ENCODE peak calls at places on chromosome 15, in five cellular contexts. One of them, this sample, is unnamed.
A peak's percentile ranks its signal among the peaks of the same experiment; 100 is the strongest.

GRCh38 chr15:63338170-63338569 is 43.5 kb downstream of the CA12 start:
- DNase-seq in K562: no peak
- DNase-seq in IMR-90: peak; percentile 79
- DNase-seq in ovary: no peak
- DNase-seq in testis: no peak
- DNase-seq in this sample: no peak

GRCh38 chr15:98683821-98684220 is 35.5 kb downstream of the IGF1R start:
- DNase-seq in K562: no peak
- DNase-seq in IMR-90: no peak
- DNase-seq in ovary: no peak
- DNase-seq in testis: no peak
- DNase-seq in this sample: no peak

GRCh38 chr15:69719527-69719926 is 266.9 kb downstream of the RPLP1 start:
- DNase-seq in K562: no peak
- DNase-seq in IMR-90: no peak
- DNase-seq in ovary: no peak
- DNase-seq in testis: peak; percentile 48
- DNase-seq in this sample: peak; percentile 76

GRCh38 chr15:39124155-39124924 is 456.5 kb upstream of the THBS1 start:
- DNase-seq in K562: no peak
- DNase-seq in IMR-90: peak; percentile 78
- DNase-seq in ovary: no peak
- DNase-seq in testis: peak; percentile 17
- DNase-seq in this sample: peak; percentile 82

GRCh38 chr15:57472861-57473260 is 96.6 kb downstream of the CGNL1 start:
- DNase-seq in K562: no peak
- DNase-seq in IMR-90: peak; percentile 21
- DNase-seq in ovary: no peak
- DNase-seq in testis: no peak
- DNase-seq in this sample: no peak

GRCh38 chr15:79923068-79923514 is 26.3 kb upstream of the MTHFS start:
- DNase-seq in K562: peak; percentile 85
- DNase-seq in IMR-90: peak; percentile 39
- DNase-seq in ovary: peak; percentile 47
- DNase-seq in testis: peak; percentile 72
- DNase-seq in this sample: peak; percentile 84

GRCh38 chr15:90266485-90266884 is 1.0 kb downstream of the NGRN start:
- DNase-seq in K562: no peak
- DNase-seq in IMR-90: peak; percentile 20
- DNase-seq in ovary: no peak
- DNase-seq in testis: no peak
- DNase-seq in this sample: no peak

GRCh38 chr15:36591534-36592411 is 12.3 kb downstream of the CDIN1 start:
- DNase-seq in K562: no peak
- DNase-seq in IMR-90: no peak
- DNase-seq in ovary: no peak
- DNase-seq in testis: no peak
- DNase-seq in this sample: no peak

GRCh38 chr15:98599911-98600685 is 48.2 kb upstream of the IGF1R start:
- DNase-seq in K562: no peak
- DNase-seq in IMR-90: peak; percentile 71
- DNase-seq in ovary: peak; percentile 60
- DNase-seq in testis: peak; percentile 50
- DNase-seq in this sample: peak; percentile 52

GRCh38 chr15:38514601-38515000 is 50.0 kb downstream of the RASGRP1 start:
- DNase-seq in K562: no peak
- DNase-seq in IMR-90: no peak
- DNase-seq in ovary: no peak
- DNase-seq in testis: no peak
- DNase-seq in this sample: no peak

GRCh38 chr15:51812598-51812997 is 16.9 kb upstream of the TMOD3 start:
- DNase-seq in K562: no peak
- DNase-seq in IMR-90: no peak
- DNase-seq in ovary: no peak
- DNase-seq in testis: no peak
- DNase-seq in this sample: no peak

GRCh38 chr15:78392430-78392829 is 45.6 kb upstream of the IREB2 start:
- DNase-seq in K562: no peak
- DNase-seq in IMR-90: no peak
- DNase-seq in ovary: no peak
- DNase-seq in testis: no peak
- DNase-seq in this sample: no peak

GRCh38 chr15:99454941-99455795 is 110.6 kb upstream of the MEF2A start:
- DNase-seq in K562: peak; percentile 40
- DNase-seq in IMR-90: peak; percentile 98
- DNase-seq in ovary: peak; percentile 89
- DNase-seq in testis: peak; percentile 87
- DNase-seq in this sample: peak; percentile 17

GRCh38 chr15:99100245-99101173 is 4.4 kb upstream of the SYNM start:
- DNase-seq in K562: peak; percentile 69
- DNase-seq in IMR-90: peak; percentile 63
- DNase-seq in ovary: peak; percentile 76
- DNase-seq in testis: peak; percentile 89
- DNase-seq in this sample: peak; percentile 77

GRCh38 chr15:52295421-52295991 is at the start of gene MYO5C:
- DNase-seq in K562: no peak
- DNase-seq in IMR-90: no peak
- DNase-seq in ovary: no peak
- DNase-seq in testis: peak; percentile 85
- DNase-seq in this sample: peak; percentile 90

GRCh38 chr15:31498756-31499155 is 172.1 kb downstream of the KLF13 start:
- DNase-seq in K562: no peak
- DNase-seq in IMR-90: no peak
- DNase-seq in ovary: no peak
- DNase-seq in testis: no peak
- DNase-seq in this sample: no peak

GRCh38 chr15:82572311-82572710 is 32.1 kb upstream of the RPS17 start:
- DNase-seq in K562: no peak
- DNase-seq in IMR-90: peak; percentile 8
- DNase-seq in ovary: peak; percentile 11
- DNase-seq in testis: no peak
- DNase-seq in this sample: no peak

GRCh38 chr15:73237910-73238309 is 130.8 kb downstream of the HCN4 start:
- DNase-seq in K562: no peak
- DNase-seq in IMR-90: no peak
- DNase-seq in ovary: no peak
- DNase-seq in testis: no peak
- DNase-seq in this sample: no peak

GRCh38 chr15:33089878-33090757 is 104.4 kb downstream of the FMN1 start:
- DNase-seq in K562: no peak
- DNase-seq in IMR-90: peak; percentile 94
- DNase-seq in ovary: no peak
- DNase-seq in testis: no peak
- DNase-seq in this sample: no peak

GRCh38 chr15:92651877-92652575 is 3.5 kb downstream of the FAM174B start:
- DNase-seq in K562: no peak
- DNase-seq in IMR-90: no peak
- DNase-seq in ovary: peak; percentile 7
- DNase-seq in testis: no peak
- DNase-seq in this sample: no peak
- TF ChIP-seq POLR2A in K562: no peak
- TF ChIP-seq POLR2A in IMR-90: no peak
- TF ChIP-seq POLR2A in ovary: no peak
- TF ChIP-seq POLR2A in testis: no peak
- TF ChIP-seq POLR2A in this sample: no peak

DNA sequence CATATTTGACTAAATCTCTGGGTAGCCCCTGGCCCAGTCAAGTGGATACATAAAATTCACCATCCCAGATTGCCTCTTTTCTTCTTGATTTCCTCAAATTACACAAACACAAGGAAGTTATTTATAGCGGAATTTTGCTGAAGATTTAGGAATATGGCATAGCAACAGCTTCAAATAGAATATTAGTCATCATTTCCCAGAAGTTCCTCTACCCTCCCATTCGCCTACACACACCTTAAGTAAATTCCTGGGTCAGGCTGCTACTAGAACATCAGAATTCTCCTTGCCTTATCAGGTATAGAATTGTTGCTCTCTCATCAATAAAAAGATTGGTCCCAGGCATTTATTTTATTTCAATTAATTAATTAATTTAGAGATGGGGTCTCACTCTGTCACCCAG is 31.6 kb downstream of the MESD start:
- DNase-seq in K562: no peak
- DNase-seq in IMR-90: peak; percentile 30
- DNase-seq in ovary: no peak
- DNase-seq in testis: no peak
- DNase-seq in this sample: no peak
- H3K4me1 ChIP-seq in K562: peaks cover 17% of the 10 kb centered on the region
- H3K4me1 ChIP-seq in IMR-90: peaks cover 5% of the 10 kb centered on the region
- H3K4me1 ChIP-seq in ovary: peaks cover 6% of the 10 kb centered on the region
- H3K4me1 ChIP-seq in testis: no peaks in the 10 kb centered on the region
- H3K4me1 ChIP-seq in this sample: no peaks in the 10 kb centered on the region

DNA sequence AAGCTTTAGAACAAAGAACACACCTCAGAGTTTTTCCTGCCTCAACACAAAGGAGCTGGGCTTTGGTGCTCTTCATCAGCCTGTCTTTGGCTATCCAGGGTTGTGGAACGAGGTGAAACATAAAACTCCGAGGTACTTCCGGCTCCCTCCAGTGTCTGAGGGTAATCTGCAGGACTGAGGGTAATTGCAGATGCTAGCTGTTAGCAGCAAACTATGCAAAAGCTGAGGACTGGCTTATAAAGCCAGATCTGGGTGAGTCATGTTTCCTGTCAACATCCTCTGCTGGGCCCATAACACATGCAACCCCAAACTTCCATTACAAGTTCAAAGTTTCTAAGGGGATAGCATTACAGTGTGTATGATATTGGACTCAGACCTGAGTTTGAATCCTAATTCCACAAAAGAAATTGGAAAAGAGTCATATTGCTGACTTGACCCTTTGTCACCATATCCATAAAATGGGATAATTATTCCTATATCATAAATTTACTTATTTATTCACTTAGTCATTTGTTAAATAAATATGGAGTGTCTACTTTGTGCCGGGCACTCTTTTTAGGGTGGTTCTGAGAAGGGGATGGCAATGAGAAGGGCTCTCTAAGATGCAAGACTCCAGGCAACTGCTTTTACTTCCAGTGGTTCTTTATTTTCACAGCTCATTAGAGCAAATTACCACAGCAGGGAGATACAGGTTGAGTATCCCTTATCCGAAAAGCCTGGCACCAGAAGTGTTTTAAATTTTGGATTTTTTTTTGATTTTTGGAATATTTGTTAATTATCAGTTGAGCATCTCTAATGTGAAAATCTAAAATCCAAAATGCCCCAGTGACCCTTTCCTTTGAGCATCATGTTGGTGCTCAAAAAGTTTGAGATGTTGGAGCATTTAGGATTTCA is 9.5 kb upstream of the TRIM69 start:
- DNase-seq in K562: peak; percentile 71
- DNase-seq in IMR-90: peak; percentile 94
- DNase-seq in ovary: no peak
- DNase-seq in testis: peak; percentile 18
- DNase-seq in this sample: no peak
- TF ChIP-seq POLR2A in K562: peak; percentile 95
- TF ChIP-seq POLR2A in IMR-90: peak; percentile 95
- TF ChIP-seq POLR2A in ovary: no peak
- TF ChIP-seq POLR2A in testis: no peak
- TF ChIP-seq POLR2A in this sample: peak; percentile 45

DNA sequence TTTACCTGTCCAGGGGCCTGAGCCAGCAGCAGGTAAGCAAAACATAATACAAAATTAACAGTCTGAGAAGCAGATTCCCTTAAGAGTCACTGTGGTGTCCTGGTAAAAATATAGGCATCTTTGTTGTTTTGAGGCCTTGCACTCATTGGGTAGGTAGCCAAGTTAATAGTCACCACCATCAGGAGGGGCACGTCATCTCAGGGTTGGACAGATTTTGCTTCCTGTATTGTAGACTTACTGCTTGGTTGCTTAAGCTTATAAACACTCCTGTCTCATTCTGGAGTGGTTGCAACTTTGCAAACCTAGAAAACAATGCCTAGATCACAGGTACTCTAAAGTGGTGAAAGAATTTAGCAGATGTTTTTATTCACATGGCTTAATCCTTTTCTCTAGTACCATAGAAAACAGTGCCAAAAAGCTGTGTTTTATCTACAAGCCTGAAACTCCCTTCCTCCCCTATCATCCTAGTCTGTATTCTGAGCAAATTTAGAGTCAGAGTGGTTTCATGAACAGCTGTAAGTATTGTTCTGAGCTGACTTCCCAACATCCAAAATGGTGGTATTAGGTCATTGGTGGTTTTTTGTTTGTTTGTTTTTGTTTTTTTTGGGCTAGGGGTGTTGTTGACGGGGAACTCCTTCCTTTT is 201.8 kb downstream of the AKAP13 start:
- DNase-seq in K562: no peak
- DNase-seq in IMR-90: peak; percentile 24
- DNase-seq in ovary: no peak
- DNase-seq in testis: no peak
- DNase-seq in this sample: no peak
- H3K4me1 ChIP-seq in K562: no peaks in the 10 kb centered on the region
- H3K4me1 ChIP-seq in IMR-90: peaks cover 7% of the 10 kb centered on the region
- H3K4me1 ChIP-seq in ovary: peaks cover 14% of the 10 kb centered on the region
- H3K4me1 ChIP-seq in testis: peaks cover 35% of the 10 kb centered on the region
- H3K4me1 ChIP-seq in this sample: peaks cover 19% of the 10 kb centered on the region

DNA sequence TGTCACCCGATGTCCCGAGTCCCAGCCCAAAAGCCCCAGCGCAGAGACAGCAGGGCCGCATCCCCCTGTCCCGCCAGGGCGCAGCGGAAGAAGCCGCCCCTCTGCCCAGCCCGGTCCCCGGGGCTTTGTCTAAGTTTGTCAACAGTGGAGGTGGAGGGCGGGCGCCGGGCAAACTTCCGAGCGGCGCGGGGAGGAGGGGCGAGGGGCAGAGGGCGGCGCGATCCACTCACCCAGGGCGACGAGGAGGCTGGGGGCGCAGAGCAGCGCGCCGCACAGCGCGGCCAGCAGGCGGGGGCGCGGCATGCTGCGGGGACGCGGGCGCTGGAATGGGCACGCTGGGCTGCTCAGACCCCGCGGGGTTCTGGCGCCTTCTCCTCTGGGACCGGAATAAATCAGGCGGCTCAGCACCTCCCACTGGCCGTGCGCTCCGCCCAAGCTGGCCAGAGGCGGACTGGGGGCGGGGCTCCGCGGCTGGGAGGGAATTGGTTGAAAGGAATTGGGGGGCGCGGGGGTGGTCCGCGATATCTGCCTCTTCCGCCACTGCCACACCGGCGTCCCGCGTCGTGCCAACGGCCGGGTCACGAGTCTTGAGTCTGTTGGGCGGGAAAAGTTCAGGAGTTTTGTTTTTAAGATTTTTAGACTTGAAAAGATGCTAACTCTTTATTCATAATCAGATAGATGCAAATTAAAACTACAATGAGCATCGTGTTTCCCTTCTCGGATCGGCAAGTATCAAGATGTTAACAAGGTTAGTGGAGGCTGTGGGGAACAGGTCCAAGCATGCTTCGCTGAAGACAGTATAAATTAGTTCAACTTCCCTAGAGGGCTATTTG is at the start of gene MFGE8:
- DNase-seq in K562: peak; percentile 87
- DNase-seq in IMR-90: peak; percentile 72
- DNase-seq in ovary: peak; percentile 80
- DNase-seq in testis: peak; percentile 85
- DNase-seq in this sample: peak; percentile 71
- TF ChIP-seq POLR2A in K562: peak; percentile 81
- TF ChIP-seq POLR2A in IMR-90: peak; percentile 96
- TF ChIP-seq POLR2A in ovary: peak; percentile 77
- TF ChIP-seq POLR2A in testis: no peak
- TF ChIP-seq POLR2A in this sample: peak; percentile 22

This sample was measured in Peyer's patch.